ENCODE peak calls at places on chromosomes 12 and 14, in six cellular contexts. E is mesothelial cell of epicardium; W is left ventricle myocardium inferior; F is activated CD4-positive, CD25-positive, alpha-beta regulatory T cell treated with anti-CD3 and anti-CD28 coated beads, Interleukin-2, amount 50 U/mL, for 72 hours; L is left ventricle myocardium superior; S is T-helper 2 cell. N is an unnamed sample.

GRCh38 chr14:104816678-104816945 is 15.7 kb downstream of the ZBTB42 start:
- DNase-seq in E (no peak), F (no peak), L (peak), S (no peak), W (no peak), N (no peak)

GRCh38 chr14:103015426-103015825 is 41.9 kb downstream of the CDC42BPB start:
- DNase-seq in S (no peak), F (no peak), E (no peak), L (no peak), W (no peak), N (no peak)

GRCh38 chr14:102993523-102993922 is 63.8 kb downstream of the CDC42BPB start:
- DNase-seq in E (no peak), L (no peak), S (no peak), F (no peak), W (no peak), N (no peak)

GRCh38 chr12:39638840-39639239 is 19.2 kb upstream of the ABCD2 start:
- DNase-seq in W (no peak), E (no peak), S (no peak), F (no peak), L (no peak), N (no peak)

GRCh38 chr12:46562625-46563228 is 190.2 kb upstream of the SLC38A2 start:
- DNase-seq in W (no peak), L (no peak), E (no peak), F (no peak), S (no peak), N (no peak)

GRCh38 chr14:68637106-68638021 is 155.5 kb downstream of the ZFP36L1 start:
- DNase-seq in F (no peak), L (peak), S (no peak), W (peak), E (peak), N (no peak)

GRCh38 chr14:54493293-54493692 is 4.5 kb upstream of the GMFB start:
- DNase-seq in L (no peak), E (no peak), F (no peak), W (no peak), S (no peak), N (no peak)

GRCh38 chr14:22510527-22511110 is 78.4 kb downstream of the DAD1 start:
- DNase-seq in W (no peak), E (no peak), F (no peak), S (no peak), L (no peak), N (no peak)

GRCh38 chr12:96136129-96136528 is 58.0 kb upstream of the ELK3 start:
- DNase-seq in F (no peak), L (no peak), E (no peak), W (no peak), S (no peak), N (no peak)

GRCh38 chr12:56375598-56376434 is 13.2 kb upstream of the APOF start:
- DNase-seq in F (no peak), E (no peak), S (no peak), L (no peak), W (no peak), N (no peak)

GRCh38 chr14:94695231-94695630 is 74.7 kb downstream of the GSC start:
- DNase-seq in F (no peak), W (no peak), E (no peak), S (no peak), L (no peak), N (no peak)

GRCh38 chr12:94730846-94731245 is 80.5 kb upstream of the TMCC3 start:
- DNase-seq in S (no peak), F (no peak), W (no peak), L (no peak), E (no peak), N (no peak)